ENCODE peak calls at places on chromosomes 16 and 17, in six cellular contexts. P is HepG2, F is GM12878, V is A549, K is NB4, A is K562. H is an unnamed sample.

GRCh38 chr16:77330332-77331043 is 104.3 kb downstream of the ADAMTS18 start:
- DNase-seq in P (no peak), F (no peak), V (no peak), K (no peak), A (no peak), H (no peak)

GRCh38 chr16:27847030-27847550 is 216.4 kb downstream of the GSG1L start:
- DNase-seq in P (no peak), F (no peak), V (no peak), K (no peak), A (no peak), H (peak)

GRCh38 chr17:35577826-35578194 is 561 bp downstream of the PEX12 start:
- DNase-seq in P (no peak), F (no peak), V (no peak), K (peak), A (peak), H (no peak)

GRCh38 chr17:35295686-35296085 is 52.8 kb downstream of the SLFN5 start:
- DNase-seq in P (no peak), F (no peak), V (no peak), K (no peak), A (no peak), H (peak)

GRCh38 chr17:71224824-71225575 is 895.8 kb upstream of the SOX9 start:
- DNase-seq in P (no peak), F (no peak), V (no peak), K (no peak), A (no peak), H (no peak)

GRCh38 chr16:765488-765865 is 4.9 kb downstream of the MSLN start:
- DNase-seq in P (no peak), F (no peak), V (no peak), K (no peak), A (no peak), H (no peak)

GRCh38 chr17:67491009-67491677 is 114.1 kb downstream of the PITPNC1 start:
- DNase-seq in P (peak), F (no peak), V (peak), K (peak), A (no peak), H (peak)

GRCh38 chr17:2844386-2844785 is 48.1 kb downstream of the RAP1GAP2 start:
- DNase-seq in P (no peak), F (no peak), V (peak), K (no peak), A (no peak), H (no peak)

GRCh38 chr16:54287758-54288591 is 1.4 kb upstream of the IRX3 start:
- DNase-seq in P (no peak), F (no peak), V (no peak), K (no peak), A (no peak), H (no peak)

GRCh38 chr16:78852236-78852635 is 748.3 kb downstream of the MAF start:
- DNase-seq in P (no peak), F (no peak), V (no peak), K (no peak), A (no peak), H (no peak)

GRCh38 chr17:75371981-75372380 is 33.5 kb downstream of the GRB2 start:
- DNase-seq in P (no peak), F (no peak), V (no peak), K (no peak), A (no peak), H (no peak)

GRCh38 chr17:45115871-45116270 is 16.4 kb downstream of the PLCD3 start:
- DNase-seq in P (no peak), F (no peak), V (no peak), K (no peak), A (no peak), H (no peak)

GRCh38 chr16:80527297-80527696 is 13.5 kb upstream of the DYNLRB2 start:
- DNase-seq in P (peak), F (no peak), V (peak), K (peak), A (no peak), H (peak)

GRCh38 chr17:61837175-61838051 is 25.9 kb downstream of the BRIP1 start:
- DNase-seq in P (peak), F (peak), V (peak), K (peak), A (peak), H (peak)

GRCh38 chr16:2180962-2181923 is 15.2 kb downstream of the CASKIN1 start:
- DNase-seq in P (no peak), F (no peak), V (no peak), K (no peak), A (peak), H (no peak)
- TF ChIP-seq MYC in P (no peak), F (no peak), V (no peak), K (no peak), A (no peak), H (no peak)

DNA sequence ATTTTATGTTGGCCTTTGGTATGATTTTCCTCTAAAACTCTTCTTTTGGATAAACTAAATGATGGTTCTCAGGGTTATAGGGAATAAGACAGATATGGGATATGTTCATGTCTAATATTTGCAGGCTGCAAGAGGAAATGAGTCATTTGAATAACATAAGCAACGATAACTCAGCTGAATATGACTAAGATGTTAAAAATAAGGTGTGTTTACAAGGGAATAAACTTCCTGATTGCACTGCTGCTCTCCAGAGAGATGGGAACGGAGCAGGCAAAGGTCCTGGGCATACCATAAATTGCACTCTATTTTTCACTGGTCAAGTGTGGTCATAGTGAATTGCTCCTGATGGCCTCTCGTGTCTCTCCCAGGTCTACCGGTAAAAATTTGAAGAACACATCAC is 666.2 kb downstream of the TOX3 start:
- DNase-seq in P (no peak), F (no peak), V (peak), K (no peak), A (no peak), H (no peak)
- TF ChIP-seq MYC in P (no peak), F (no peak), V (no peak), K (no peak), A (no peak), H (no peak)

GRCh38 chr16:89847056-89847929 is 19.0 kb downstream of the SPIRE2 start:
- DNase-seq in P (no peak), F (no peak), V (no peak), K (no peak), A (no peak), H (no peak)
- TF ChIP-seq MYC in P (no peak), F (no peak), V (no peak), K (no peak), A (no peak), H (no peak)

GRCh38 chr17:16926061-16926511 is 45.8 kb downstream of the TNFRSF13B start:
- DNase-seq in P (no peak), F (no peak), V (no peak), K (no peak), A (no peak), H (no peak)

GRCh38 chr17:16928406-16929280 is 43.3 kb downstream of the TNFRSF13B start:
- DNase-seq in P (no peak), F (no peak), V (no peak), K (no peak), A (no peak), H (no peak)

GRCh38 chr17:16927641-16928321 is 44.1 kb downstream of the TNFRSF13B start:
- DNase-seq in P (no peak), F (no peak), V (no peak), K (no peak), A (no peak), H (no peak)

GRCh38 chr17:16925461-16926060 is 46.4 kb downstream of the TNFRSF13B start:
- DNase-seq in P (no peak), F (no peak), V (no peak), K (no peak), A (no peak), H (no peak)

GRCh38 chr17:16926591-16927451 is 45.1 kb downstream of the TNFRSF13B start:
- DNase-seq in P (no peak), F (no peak), V (no peak), K (no peak), A (no peak), H (no peak)
- TF ChIP-seq MYC in P (no peak), F (no peak), V (no peak), K (no peak), A (no peak), H (no peak)

GRCh38 chr17:1376061-1376460 is 24.0 kb downstream of the YWHAE start:
- DNase-seq in P (no peak), F (no peak), V (no peak), K (no peak), A (no peak), H (no peak)
- TF ChIP-seq MYC in P (no peak), F (no peak), V (no peak), K (no peak), A (no peak), H (no peak)